ENCODE peak calls at places on chromosomes 7 and 10, in eight cellular contexts. L is K562, Y is spleen, T is Panc1, Q is GM23338, O is breast epithelium, U is HCT116, A is suprapubic skin. S is an unnamed sample.

GRCh38 chr7:139753693-139754111 is 24.1 kb downstream of the HIPK2 start:
- DNase-seq in L (no peak), Y (no peak), T (no peak), Q (no peak), O (no peak), U (no peak), A (no peak), S (peak; percentile 66)

GRCh38 chr10:79094412-79095175 is 25.8 kb downstream of the ZMIZ1 start:
- DNase-seq in L (no peak), Y (no peak), T (no peak), Q (no peak), O (no peak), U (no peak), A (no peak), S (no peak)

GRCh38 chr7:73701357-73701995 is 18.0 kb downstream of the STX1A start:
- DNase-seq in L (peak; percentile 82), Y (no peak), T (peak; percentile 76), Q (peak; percentile 94), O (no peak), U (peak; percentile 68), A (no peak), S (peak; percentile 62)

GRCh38 chr7:133053321-133053891 is 28.5 kb downstream of the CHCHD3 start:
- DNase-seq in L (no peak), Y (no peak), T (peak; percentile 96), Q (no peak), O (no peak), U (no peak), A (no peak), S (no peak)

GRCh38 chr10:125786547-125786946 is 10.9 kb upstream of the MMP21 start:
- DNase-seq in L (no peak), Y (no peak), T (no peak), Q (no peak), O (no peak), U (no peak), A (no peak), S (no peak)

GRCh38 chr7:45885264-45885882 is 2.9 kb upstream of the IGFBP1 start:
- DNase-seq in L (no peak), Y (no peak), T (peak; percentile 82), Q (no peak), O (no peak), U (peak; percentile 16), A (no peak), S (no peak)

GRCh38 chr10:96578022-96578421 is 8.8 kb downstream of the TM9SF3 start:
- DNase-seq in L (no peak), Y (no peak), T (no peak), Q (no peak), O (no peak), U (no peak), A (no peak), S (no peak)

GRCh38 chr7:21902240-21902639 is 43.5 kb downstream of the CDCA7L start:
- DNase-seq in L (no peak), Y (no peak), T (no peak), Q (no peak), O (no peak), U (no peak), A (no peak), S (no peak)

GRCh38 chr10:114073787-114074186 is 30.1 kb downstream of the ADRB1 start:
- DNase-seq in L (no peak), Y (peak; percentile 81), T (no peak), Q (no peak), O (no peak), U (no peak), A (no peak), S (no peak)

DNA sequence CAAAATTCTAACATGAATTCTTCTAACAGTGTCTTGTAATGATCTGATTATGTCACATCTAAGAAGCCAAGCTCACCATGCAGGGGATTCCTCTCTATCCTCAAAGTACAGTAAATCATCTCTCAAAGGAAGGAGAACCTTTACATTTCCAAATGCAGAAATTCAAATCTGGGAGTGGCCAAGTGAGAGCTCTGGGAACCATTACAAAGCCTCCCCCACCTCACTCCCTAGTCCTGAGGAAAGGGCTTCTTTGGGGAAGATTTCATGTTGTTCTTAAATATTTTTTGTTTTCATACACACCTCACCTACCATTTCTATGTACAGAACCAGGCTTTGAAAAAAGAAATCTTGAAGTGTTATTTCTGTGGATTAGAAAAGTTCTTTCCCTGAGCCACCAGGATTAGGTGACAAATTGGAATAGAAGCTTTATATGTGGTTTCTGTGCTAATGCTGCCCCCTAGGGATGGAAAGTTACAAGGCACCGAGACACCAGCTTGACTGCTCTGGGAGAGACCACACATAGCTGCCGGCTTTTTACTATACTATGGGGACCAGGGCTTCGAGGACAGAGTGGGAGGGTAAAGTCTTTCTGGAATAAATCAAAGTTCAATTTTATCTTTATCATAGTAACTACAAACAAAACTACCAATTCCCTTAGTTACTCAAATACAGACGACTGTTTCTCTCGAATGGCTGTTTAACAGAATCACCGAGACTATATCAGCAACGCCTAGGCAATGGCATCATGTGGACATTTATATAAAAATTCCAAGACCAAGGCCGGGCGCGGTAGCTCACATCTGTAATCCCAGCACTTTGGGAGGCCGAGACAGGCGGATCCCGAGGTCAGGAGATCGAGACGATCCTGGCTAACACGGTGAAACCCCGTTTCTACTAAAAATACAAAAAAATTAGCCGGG is 116.1 kb downstream of the RNF216 start:
- DNase-seq in L (peak; percentile 71), Y (no peak), T (peak; percentile 61), Q (peak; percentile 93), O (peak; percentile 63), U (peak; percentile 62), A (peak; percentile 83), S (peak; percentile 77)
- H3K4me1 ChIP-seq in L (peaks cover 5% of the 10 kb centered on the region), Y (peaks cover 79% of the 10 kb centered on the region), T (no peaks in the 10 kb centered on the region), Q (peaks cover 7% of the 10 kb centered on the region), O (no peaks in the 10 kb centered on the region), U (peaks cover 3% of the 10 kb centered on the region), A (peaks cover 17% of the 10 kb centered on the region), S (peaks cover 4% of the 10 kb centered on the region)

GRCh38 chr7:55111007-55111406 is 92.2 kb downstream of the EGFR start:
- DNase-seq in L (no peak), Y (no peak), T (no peak), Q (no peak), O (no peak), U (no peak), A (no peak), S (no peak)
- TF ChIP-seq POLR2AphosphoS5 in L (no peak), Y (no peak), T (no peak), Q (no peak), O (no peak), U (no peak), A (no peak), S (no peak)

DNA sequence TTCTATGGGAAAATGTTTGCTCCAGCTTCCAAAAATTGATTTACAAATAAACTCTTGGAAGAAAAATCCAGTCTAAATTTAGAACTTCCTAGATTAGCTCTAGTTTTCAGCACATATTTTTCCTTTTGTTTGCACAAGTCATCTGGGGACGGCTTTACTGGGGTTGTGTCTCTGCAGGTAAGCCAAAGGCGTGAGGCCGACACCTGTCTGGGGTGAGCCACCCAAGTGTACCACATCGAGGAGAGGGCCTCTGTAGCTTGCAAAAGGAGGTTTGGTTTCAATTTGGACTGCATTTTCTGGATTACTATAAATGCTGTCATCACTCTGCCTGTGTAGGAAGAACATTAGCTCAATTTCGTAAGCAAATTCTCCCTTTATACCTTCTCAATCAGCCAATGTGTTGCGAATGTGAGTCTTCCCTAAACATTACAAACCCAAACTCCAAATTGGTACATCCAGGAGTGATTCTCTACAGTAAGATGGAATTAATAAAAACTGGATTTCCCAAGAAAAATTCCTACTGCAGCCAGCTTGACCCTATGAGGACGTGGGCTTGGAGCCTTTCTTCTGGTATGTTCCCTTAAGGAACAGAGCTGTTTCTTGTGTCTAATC is 89.5 kb upstream of the ZNF438 start:
- DNase-seq in L (no peak), Y (no peak), T (no peak), Q (no peak), O (no peak), U (no peak), A (no peak), S (no peak)
- H3K4me1 ChIP-seq in L (no peaks in the 10 kb centered on the region), Y (no peaks in the 10 kb centered on the region), T (no peaks in the 10 kb centered on the region), Q (no peaks in the 10 kb centered on the region), O (no peaks in the 10 kb centered on the region), U (no peaks in the 10 kb centered on the region), A (no peaks in the 10 kb centered on the region), S (no peaks in the 10 kb centered on the region)

DNA sequence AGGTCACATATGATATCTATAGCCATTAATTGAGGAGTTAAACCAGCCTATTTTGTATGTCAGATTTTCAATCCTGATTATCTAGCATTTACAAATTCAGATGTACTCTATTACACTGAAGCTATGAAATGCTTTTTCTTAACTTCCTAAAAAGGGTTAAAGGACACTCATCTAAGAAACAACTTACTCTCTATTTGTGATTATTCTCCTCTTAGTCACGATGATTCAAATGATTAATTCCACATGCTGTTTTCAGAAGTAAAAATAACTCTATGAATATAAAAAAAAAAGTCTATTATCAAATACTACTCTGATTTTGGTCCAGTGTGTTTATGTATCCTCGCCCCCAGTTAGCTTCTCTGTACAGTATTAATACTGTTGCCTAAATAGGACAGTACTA is 1199.9 kb downstream of the GATA3 start:
- DNase-seq in L (no peak), Y (no peak), T (peak; percentile 7), Q (no peak), O (no peak), U (no peak), A (no peak), S (no peak)
- TF ChIP-seq POLR2AphosphoS5 in L (no peak), Y (no peak), T (no peak), Q (no peak), O (no peak), U (no peak), A (no peak), S (no peak)

GRCh38 chr7:99478464-99479440 is 6.1 kb downstream of the ZNF789 start:
- DNase-seq in L (no peak), Y (peak; percentile 58), T (no peak), Q (no peak), O (no peak), U (no peak), A (no peak), S (no peak)
- H3K4me1 ChIP-seq in L (peaks cover 13% of the 10 kb centered on the region), Y (peaks cover 31% of the 10 kb centered on the region), T (no peaks in the 10 kb centered on the region), Q (peaks cover 2% of the 10 kb centered on the region), O (no peaks in the 10 kb centered on the region), U (peaks cover 3% of the 10 kb centered on the region), A (peaks cover 13% of the 10 kb centered on the region), S (peaks cover 4% of the 10 kb centered on the region)

GRCh38 chr10:106864031-106864430 is 300.5 kb downstream of the SORCS1 start:
- DNase-seq in L (no peak), Y (no peak), T (no peak), Q (no peak), O (no peak), U (no peak), A (no peak), S (no peak)
- TF ChIP-seq POLR2AphosphoS5 in L (no peak), Y (no peak), T (no peak), Q (no peak), O (no peak), U (no peak), A (no peak), S (no peak)

GRCh38 chr10:101961591-101962498 is 94.1 kb downstream of the ARMH3 start:
- DNase-seq in L (no peak), Y (no peak), T (no peak), Q (no peak), O (no peak), U (no peak), A (no peak), S (no peak)
- H3K4me1 ChIP-seq in L (no peaks in the 10 kb centered on the region), Y (peaks cover 22% of the 10 kb centered on the region), T (no peaks in the 10 kb centered on the region), Q (no peaks in the 10 kb centered on the region), O (no peaks in the 10 kb centered on the region), U (no peaks in the 10 kb centered on the region), A (no peaks in the 10 kb centered on the region), S (no peaks in the 10 kb centered on the region)

S was measured in transverse colon.